ENCODE peak calls at places on chromosomes 7 and 10, in four cellular contexts. X is caudate nucleus, S is dermis blood vessel endothelial cell, J is astrocyte of the spinal cord. L is an unnamed sample.

GRCh38 chr10:34494012-34494411 is 321.1 kb downstream of the PARD3 start:
- DNase-seq in S (no peak), X (no peak), J (no peak), L (no peak)

GRCh38 chr7:47836513-47837202 is 111.6 kb downstream of the PKD1L1 start:
- DNase-seq in J (no peak), X (no peak), S (no peak), L (peak)

GRCh38 chr10:94349327-94349726 is 13.4 kb downstream of the NOC3L start:
- DNase-seq in X (no peak), S (no peak), J (no peak), L (no peak)

GRCh38 chr10:13328588-13328987 is 19.5 kb downstream of the SEPHS1 start:
- DNase-seq in X (no peak), S (no peak), J (no peak), L (no peak)

GRCh38 chr10:58023341-58024073 is 244.2 kb downstream of the IPMK start:
- DNase-seq in J (peak), X (no peak), S (peak), L (no peak)

GRCh38 chr7:142323706-142324105 is 65.8 kb upstream of the PRSS58 start:
- DNase-seq in S (peak), J (no peak), X (no peak), L (no peak)

GRCh38 chr7:42091461-42092229 is 145.4 kb downstream of the GLI3 start:
- DNase-seq in S (no peak), J (peak), X (no peak), L (no peak)

GRCh38 chr7:156222611-156223010 is 410.3 kb upstream of the SHH start:
- DNase-seq in J (no peak), X (no peak), S (no peak), L (no peak)

GRCh38 chr7:108613147-108613948 is 43.7 kb downstream of the DNAJB9 start:
- DNase-seq in X (no peak), J (peak), S (peak), L (no peak)

GRCh38 chr10:115861864-115862263 is 411.1 kb downstream of the GFRA1 start:
- DNase-seq in X (no peak), S (peak), J (peak), L (no peak)

GRCh38 chr7:64881461-64882287 is 21.4 kb upstream of the ZNF273 start:
- DNase-seq in S (no peak), X (no peak), J (no peak), L (no peak)

GRCh38 chr7:120988591-120989299 is at the start of gene CPED1:
- DNase-seq in J (peak), X (no peak), S (peak), L (no peak)

GRCh38 chr10:103911021-103911459 is 6.9 kb downstream of the STN1 start:
- DNase-seq in J (no peak), S (no peak), X (no peak), L (no peak)

GRCh38 chr10:71319800-71320392 is 837 bp downstream of the SLC29A3 start:
- DNase-seq in X (no peak), S (no peak), J (no peak), L (no peak)

GRCh38 chr10:29862926-29863614 is 196.3 kb downstream of the JCAD start:
- DNase-seq in S (peak), J (peak), X (no peak), L (no peak)

GRCh38 chr10:78211476-78212110 is 177.9 kb downstream of the RPS24 start:
- DNase-seq in J (peak), S (peak), X (no peak), L (no peak)

GRCh38 chr7:129657363-129657762 is 45.8 kb downstream of the NRF1 start:
- DNase-seq in J (no peak), X (no peak), S (no peak), L (no peak)

GRCh38 chr10:22550732-22551131 is 163.6 kb downstream of the PIP4K2A start:
- DNase-seq in X (no peak), S (peak), J (peak), L (no peak)